ENCODE peak calls at places on chromosomes 7 and 10, in four cellular contexts. One of them, this sample, is unnamed.
A peak's percentile ranks its signal among the peaks of the same experiment; 100 is the strongest.

GRCh38 chr7:46003896-46004875 is 83.1 kb upstream of the IGFBP3 start:
- DNase-seq in cardiac fibroblast: peak; percentile 37
- DNase-seq in fibroblast of lung: peak; percentile 96
- DNase-seq in breast epithelium: no peak
- DNase-seq in this sample: no peak

GRCh38 chr7:24659505-24659904 is 86.3 kb downstream of the PALS2 start:
- DNase-seq in cardiac fibroblast: no peak
- DNase-seq in fibroblast of lung: no peak
- DNase-seq in breast epithelium: no peak
- DNase-seq in this sample: peak; percentile 20

GRCh38 chr7:18179058-18179457 is 151.4 kb upstream of the PRPS1L1 start:
- DNase-seq in cardiac fibroblast: no peak
- DNase-seq in fibroblast of lung: peak; percentile 27
- DNase-seq in breast epithelium: no peak
- DNase-seq in this sample: no peak

GRCh38 chr10:73584737-73585136 is 6.4 kb downstream of the USP54 start:
- DNase-seq in cardiac fibroblast: no peak
- DNase-seq in fibroblast of lung: peak; percentile 41
- DNase-seq in breast epithelium: no peak
- DNase-seq in this sample: no peak

GRCh38 chr7:135710417-135711138 is 17.4 kb downstream of the SLC13A4 start:
- DNase-seq in cardiac fibroblast: no peak
- DNase-seq in fibroblast of lung: no peak
- DNase-seq in breast epithelium: no peak
- DNase-seq in this sample: peak; percentile 73

GRCh38 chr7:154965014-154965413 is 37.9 kb downstream of the PAXIP1 start:
- DNase-seq in cardiac fibroblast: no peak
- DNase-seq in fibroblast of lung: peak; percentile 9
- DNase-seq in breast epithelium: no peak
- DNase-seq in this sample: no peak

GRCh38 chr10:35890061-35890969 is 248.2 kb upstream of the FZD8 start:
- DNase-seq in cardiac fibroblast: no peak
- DNase-seq in fibroblast of lung: no peak
- DNase-seq in breast epithelium: no peak
- DNase-seq in this sample: no peak

GRCh38 chr10:132906106-132906505 is 36.3 kb downstream of the CFAP46 start:
- DNase-seq in cardiac fibroblast: no peak
- DNase-seq in fibroblast of lung: no peak
- DNase-seq in breast epithelium: no peak
- DNase-seq in this sample: no peak

GRCh38 chr10:44316187-44316921 is 68.5 kb downstream of the CXCL12 start:
- DNase-seq in cardiac fibroblast: no peak
- DNase-seq in fibroblast of lung: no peak
- DNase-seq in breast epithelium: no peak
- DNase-seq in this sample: no peak

GRCh38 chr10:72283131-72283530 is 9.4 kb downstream of the DDIT4 start:
- DNase-seq in cardiac fibroblast: no peak
- DNase-seq in fibroblast of lung: no peak
- DNase-seq in breast epithelium: no peak
- DNase-seq in this sample: no peak

GRCh38 chr10:97404044-97404443 is 2.9 kb upstream of the RRP12 start:
- DNase-seq in cardiac fibroblast: no peak
- DNase-seq in fibroblast of lung: no peak
- DNase-seq in breast epithelium: no peak
- DNase-seq in this sample: no peak

GRCh38 chr10:97408496-97408992 is 7.4 kb upstream of the RRP12 start:
- DNase-seq in cardiac fibroblast: no peak
- DNase-seq in fibroblast of lung: no peak
- DNase-seq in breast epithelium: no peak
- DNase-seq in this sample: no peak

GRCh38 chr10:97407952-97408248 is 6.8 kb upstream of the RRP12 start:
- DNase-seq in cardiac fibroblast: no peak
- DNase-seq in fibroblast of lung: no peak
- DNase-seq in breast epithelium: no peak
- DNase-seq in this sample: no peak

GRCh38 chr10:97406064-97406463 is 4.9 kb upstream of the RRP12 start:
- DNase-seq in cardiac fibroblast: no peak
- DNase-seq in fibroblast of lung: no peak
- DNase-seq in breast epithelium: no peak
- DNase-seq in this sample: no peak

DNA sequence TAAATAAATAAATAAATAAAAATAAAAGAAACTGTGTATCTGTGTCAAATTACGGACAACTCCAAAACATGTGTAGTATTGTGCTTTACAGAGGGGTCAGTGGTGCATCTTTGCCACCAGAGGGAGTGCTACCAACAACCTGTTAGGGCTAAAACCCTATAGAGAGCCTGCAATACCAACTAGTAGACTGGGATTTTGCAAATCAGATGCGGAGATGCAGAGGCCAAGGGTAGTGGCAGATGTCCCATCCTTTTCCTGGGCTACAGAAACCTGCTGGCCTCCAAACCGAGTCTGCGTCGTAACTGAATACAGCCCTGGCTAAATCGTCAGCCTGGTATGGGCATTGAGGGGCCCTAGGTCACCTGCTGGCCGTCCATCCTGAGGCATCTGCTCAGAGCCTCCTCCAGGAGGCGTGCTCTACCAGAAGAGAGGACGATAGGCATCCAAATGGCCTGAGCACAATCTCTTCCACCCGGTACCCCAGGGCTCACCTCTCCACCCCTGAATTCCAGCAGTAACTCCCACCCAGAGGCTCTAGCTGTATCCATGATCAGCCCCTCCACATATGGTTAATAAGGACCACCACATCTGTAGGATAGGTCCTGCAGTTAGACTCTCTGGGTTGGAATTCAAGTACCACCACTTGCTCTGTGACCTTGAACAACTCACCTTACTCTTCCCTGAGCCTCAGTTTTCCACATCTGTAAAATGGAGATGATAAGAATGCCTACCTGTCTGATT is 6.2 kb upstream of the RRP12 start:
- DNase-seq in cardiac fibroblast: peak; percentile 86
- DNase-seq in fibroblast of lung: peak; percentile 68
- DNase-seq in breast epithelium: peak; percentile 38
- DNase-seq in this sample: peak; percentile 74
- TF ChIP-seq CTCF in cardiac fibroblast: peak; percentile 67
- TF ChIP-seq CTCF in fibroblast of lung: peak; percentile 86
- TF ChIP-seq CTCF in breast epithelium: peak; percentile 63
- TF ChIP-seq CTCF in this sample: peak; percentile 85

DNA sequence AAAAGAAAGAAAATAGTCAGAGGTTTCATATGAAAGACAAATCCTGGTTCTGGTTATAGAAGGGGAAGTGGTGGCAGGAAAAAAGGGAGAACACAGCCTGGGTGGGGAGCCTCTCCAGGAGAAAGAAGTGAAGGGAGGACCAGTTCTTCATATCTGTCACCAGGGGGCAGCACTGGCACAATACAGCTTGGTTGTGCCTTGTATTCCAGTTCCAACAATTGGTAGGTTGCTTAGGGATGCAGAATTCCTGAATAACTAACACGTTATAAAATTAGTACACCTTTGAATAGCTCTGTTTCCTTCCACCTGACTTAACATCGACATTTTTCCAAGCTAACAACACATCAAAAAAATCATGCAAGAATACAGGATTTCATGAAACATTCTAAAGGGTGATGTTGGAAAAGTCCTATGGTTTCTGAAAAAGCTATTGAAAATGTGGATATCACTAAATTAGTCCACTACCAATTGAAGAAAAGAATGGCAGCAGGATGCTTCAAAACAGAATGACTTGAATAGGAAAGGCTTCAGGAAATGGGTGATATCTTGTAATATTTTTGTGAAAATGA is 52.9 kb downstream of the CYP26A1 start:
- DNase-seq in cardiac fibroblast: no peak
- DNase-seq in fibroblast of lung: no peak
- DNase-seq in breast epithelium: no peak
- DNase-seq in this sample: no peak
- TF ChIP-seq CTCF in cardiac fibroblast: peak; percentile 39
- TF ChIP-seq CTCF in fibroblast of lung: peak; percentile 24
- TF ChIP-seq CTCF in breast epithelium: no peak
- TF ChIP-seq CTCF in this sample: peak; percentile 6

GRCh38 chr10:32961892-32962369 is 3.9 kb upstream of the ITGB1 start:
- DNase-seq in cardiac fibroblast: peak; percentile 91
- DNase-seq in fibroblast of lung: peak; percentile 94
- DNase-seq in breast epithelium: no peak
- DNase-seq in this sample: no peak
- TF ChIP-seq CTCF in cardiac fibroblast: peak; percentile 31
- TF ChIP-seq CTCF in fibroblast of lung: no peak
- TF ChIP-seq CTCF in breast epithelium: no peak
- TF ChIP-seq CTCF in this sample: no peak

DNA sequence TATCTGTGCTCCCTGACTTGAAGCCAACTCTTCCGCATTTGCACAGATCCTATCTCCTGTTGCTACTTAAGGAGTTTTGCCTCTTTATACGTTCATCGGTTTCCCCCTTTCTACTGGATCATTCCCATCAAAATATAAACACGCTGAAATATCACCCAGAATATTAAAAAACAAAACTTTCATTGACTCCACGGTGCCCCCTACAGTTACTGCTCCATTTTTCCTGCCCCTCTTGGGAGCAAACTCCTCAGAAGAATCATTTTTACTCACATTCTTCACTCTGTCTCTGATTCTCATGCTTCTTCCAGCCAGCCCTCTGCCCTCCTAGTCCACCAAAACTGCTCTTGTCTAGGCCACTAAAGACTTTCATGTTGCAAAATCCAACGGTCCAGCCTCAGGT is 66.4 kb downstream of the MYOF start:
- DNase-seq in cardiac fibroblast: no peak
- DNase-seq in fibroblast of lung: no peak
- DNase-seq in breast epithelium: no peak
- DNase-seq in this sample: no peak
- TF ChIP-seq CTCF in cardiac fibroblast: peak; percentile 26
- TF ChIP-seq CTCF in fibroblast of lung: peak; percentile 40
- TF ChIP-seq CTCF in breast epithelium: no peak
- TF ChIP-seq CTCF in this sample: peak; percentile 12

GRCh38 chr10:81116990-81117389 is 579.3 kb downstream of the SH2D4B start:
- DNase-seq in cardiac fibroblast: no peak
- DNase-seq in fibroblast of lung: no peak
- DNase-seq in breast epithelium: no peak
- DNase-seq in this sample: no peak
- TF ChIP-seq CTCF in cardiac fibroblast: no peak
- TF ChIP-seq CTCF in fibroblast of lung: no peak
- TF ChIP-seq CTCF in breast epithelium: no peak
- TF ChIP-seq CTCF in this sample: peak; percentile 2

GRCh38 chr7:112214887-112215286 is 8.4 kb downstream of the ZNF277 start:
- DNase-seq in cardiac fibroblast: no peak
- DNase-seq in fibroblast of lung: no peak
- DNase-seq in breast epithelium: no peak
- DNase-seq in this sample: no peak
- TF ChIP-seq CTCF in cardiac fibroblast: no peak
- TF ChIP-seq CTCF in fibroblast of lung: peak; percentile 23
- TF ChIP-seq CTCF in breast epithelium: no peak
- TF ChIP-seq CTCF in this sample: no peak

GRCh38 chr10:100570518-100570865 is 34.7 kb downstream of the HIF1AN start:
- DNase-seq in cardiac fibroblast: no peak
- DNase-seq in fibroblast of lung: no peak
- DNase-seq in breast epithelium: no peak
- DNase-seq in this sample: no peak

GRCh38 chr10:100567826-100568225 is 32.1 kb downstream of the HIF1AN start:
- DNase-seq in cardiac fibroblast: no peak
- DNase-seq in fibroblast of lung: no peak
- DNase-seq in breast epithelium: no peak
- DNase-seq in this sample: no peak

GRCh38 chr10:100571069-100571817 is 35.5 kb downstream of the HIF1AN start:
- DNase-seq in cardiac fibroblast: no peak
- DNase-seq in fibroblast of lung: no peak
- DNase-seq in breast epithelium: no peak
- DNase-seq in this sample: no peak

GRCh38 chr10:100568937-100569336 is 33.2 kb downstream of the HIF1AN start:
- DNase-seq in cardiac fibroblast: no peak
- DNase-seq in fibroblast of lung: no peak
- DNase-seq in breast epithelium: no peak
- DNase-seq in this sample: no peak

GRCh38 chr10:100569687-100570517 is 34.2 kb downstream of the HIF1AN start:
- DNase-seq in cardiac fibroblast: no peak
- DNase-seq in fibroblast of lung: no peak
- DNase-seq in breast epithelium: no peak
- DNase-seq in this sample: no peak
- TF ChIP-seq CTCF in cardiac fibroblast: no peak
- TF ChIP-seq CTCF in fibroblast of lung: no peak
- TF ChIP-seq CTCF in breast epithelium: no peak
- TF ChIP-seq CTCF in this sample: peak; percentile 9

GRCh38 chr7:132899833-132900232 is 182.1 kb downstream of the CHCHD3 start:
- DNase-seq in cardiac fibroblast: peak; percentile 27
- DNase-seq in fibroblast of lung: no peak
- DNase-seq in breast epithelium: no peak
- DNase-seq in this sample: no peak
- TF ChIP-seq CTCF in cardiac fibroblast: no peak
- TF ChIP-seq CTCF in fibroblast of lung: no peak
- TF ChIP-seq CTCF in breast epithelium: no peak
- TF ChIP-seq CTCF in this sample: peak; percentile 31

GRCh38 chr7:73611017-73611555 is 13.2 kb downstream of the MLXIPL start:
- DNase-seq in cardiac fibroblast: no peak
- DNase-seq in fibroblast of lung: no peak
- DNase-seq in breast epithelium: no peak
- DNase-seq in this sample: no peak
- TF ChIP-seq CTCF in cardiac fibroblast: no peak
- TF ChIP-seq CTCF in fibroblast of lung: no peak
- TF ChIP-seq CTCF in breast epithelium: no peak
- TF ChIP-seq CTCF in this sample: no peak

GRCh38 chr7:33922820-33923219 is 17.5 kb downstream of the BMPER start:
- DNase-seq in cardiac fibroblast: no peak
- DNase-seq in fibroblast of lung: no peak
- DNase-seq in breast epithelium: no peak
- DNase-seq in this sample: no peak

GRCh38 chr7:33917661-33918060 is 12.3 kb downstream of the BMPER start:
- DNase-seq in cardiac fibroblast: no peak
- DNase-seq in fibroblast of lung: no peak
- DNase-seq in breast epithelium: no peak
- DNase-seq in this sample: no peak

GRCh38 chr7:33916357-33917081 is 11.2 kb downstream of the BMPER start:
- DNase-seq in cardiac fibroblast: no peak
- DNase-seq in fibroblast of lung: peak; percentile 35
- DNase-seq in breast epithelium: peak; percentile 69
- DNase-seq in this sample: no peak

GRCh38 chr7:33921216-33921938 is 16.0 kb downstream of the BMPER start:
- DNase-seq in cardiac fibroblast: peak; percentile 32
- DNase-seq in fibroblast of lung: no peak
- DNase-seq in breast epithelium: no peak
- DNase-seq in this sample: no peak

DNA sequence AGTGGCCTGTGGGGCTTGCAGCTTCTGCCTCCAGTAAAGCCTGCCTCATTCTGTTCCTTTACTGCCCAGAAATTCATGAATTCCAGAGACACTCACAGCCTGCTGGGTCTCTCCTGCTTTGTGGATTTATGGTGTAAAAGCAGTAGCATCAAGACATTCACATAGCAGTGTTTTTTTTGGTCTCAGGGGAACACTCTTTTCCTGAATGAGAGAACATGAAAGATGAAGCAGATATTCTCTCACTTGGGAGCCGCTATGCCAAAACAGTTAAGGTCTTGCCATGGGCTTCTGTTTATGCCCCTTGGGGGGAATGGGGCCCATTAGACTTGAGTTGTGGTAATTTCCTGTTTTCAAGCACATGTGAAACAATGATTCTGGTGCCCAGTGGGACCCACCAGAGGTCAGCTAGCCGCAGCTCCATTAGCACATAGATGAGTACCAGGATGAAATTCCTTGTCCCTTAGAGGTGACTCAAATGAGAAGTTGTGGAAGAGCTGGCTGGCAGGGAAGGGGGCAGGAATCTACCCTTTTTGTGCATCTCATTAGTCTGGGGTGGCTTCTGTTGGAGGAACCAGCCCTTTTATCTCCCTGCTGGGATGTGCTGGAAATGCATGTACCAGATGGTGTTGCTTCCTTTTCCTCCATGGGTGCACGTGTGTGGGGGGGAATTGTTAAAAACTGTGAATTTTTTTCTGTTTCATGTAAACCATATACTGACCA is 13.2 kb downstream of the BMPER start:
- DNase-seq in cardiac fibroblast: peak; percentile 60
- DNase-seq in fibroblast of lung: no peak
- DNase-seq in breast epithelium: no peak
- DNase-seq in this sample: no peak
- TF ChIP-seq CTCF in cardiac fibroblast: no peak
- TF ChIP-seq CTCF in fibroblast of lung: no peak
- TF ChIP-seq CTCF in breast epithelium: no peak
- TF ChIP-seq CTCF in this sample: no peak